ENCODE peak calls at places on chromosomes 5 and 9, in five cellular contexts. One of them, this sample, is unnamed.
A peak's percentile ranks its signal among the peaks of the same experiment; 100 is the strongest.

GRCh38 chr5:179375966-179376365 is 30.7 kb upstream of the ADAMTS2 start:
- DNase-seq in GM23338: no peak
- DNase-seq in NCI-H1048: no peak
- DNase-seq in stimulated activated CD8-positive, alpha-beta memory T cell treated with anti-CD3 and anti-CD28 coated beads, Interleukin-15, amount 100 ng/mL, for 4 hours: no peak
- DNase-seq in occipital lobe: no peak
- DNase-seq in this sample: no peak

GRCh38 chr9:114856942-114857315 is 51.1 kb upstream of the TNFSF15 start:
- DNase-seq in occipital lobe: no peak
- DNase-seq in NCI-H1048: no peak
- DNase-seq in stimulated activated CD8-positive, alpha-beta memory T cell treated with anti-CD3 and anti-CD28 coated beads, Interleukin-15, amount 100 ng/mL, for 4 hours: no peak
- DNase-seq in GM23338: no peak
- DNase-seq in this sample: no peak

GRCh38 chr9:35603506-35603985 is 1.5 kb upstream of the TESK1 start:
- DNase-seq in stimulated activated CD8-positive, alpha-beta memory T cell treated with anti-CD3 and anti-CD28 coated beads, Interleukin-15, amount 100 ng/mL, for 4 hours: no peak
- DNase-seq in occipital lobe: no peak
- DNase-seq in GM23338: peak; percentile 9
- DNase-seq in NCI-H1048: no peak
- DNase-seq in this sample: no peak

GRCh38 chr5:128091579-128091978 is 8.0 kb downstream of the SLC12A2 start:
- DNase-seq in occipital lobe: no peak
- DNase-seq in NCI-H1048: no peak
- DNase-seq in stimulated activated CD8-positive, alpha-beta memory T cell treated with anti-CD3 and anti-CD28 coated beads, Interleukin-15, amount 100 ng/mL, for 4 hours: no peak
- DNase-seq in GM23338: no peak
- DNase-seq in this sample: no peak

GRCh38 chr5:176609724-176610429 is at the start of gene GPRIN1:
- DNase-seq in stimulated activated CD8-positive, alpha-beta memory T cell treated with anti-CD3 and anti-CD28 coated beads, Interleukin-15, amount 100 ng/mL, for 4 hours: peak; percentile 39
- DNase-seq in occipital lobe: peak; percentile 30
- DNase-seq in GM23338: peak; percentile 79
- DNase-seq in NCI-H1048: peak; percentile 39
- DNase-seq in this sample: peak; percentile 63

GRCh38 chr5:170420809-170421412 is 31.7 kb upstream of the KCNMB1 start:
- DNase-seq in GM23338: peak; percentile 89
- DNase-seq in occipital lobe: no peak
- DNase-seq in NCI-H1048: no peak
- DNase-seq in stimulated activated CD8-positive, alpha-beta memory T cell treated with anti-CD3 and anti-CD28 coated beads, Interleukin-15, amount 100 ng/mL, for 4 hours: no peak
- DNase-seq in this sample: peak; percentile 22

GRCh38 chr5:78518365-78519197 is 130.0 kb downstream of the LHFPL2 start:
- DNase-seq in occipital lobe: no peak
- DNase-seq in stimulated activated CD8-positive, alpha-beta memory T cell treated with anti-CD3 and anti-CD28 coated beads, Interleukin-15, amount 100 ng/mL, for 4 hours: no peak
- DNase-seq in NCI-H1048: no peak
- DNase-seq in GM23338: peak; percentile 44
- DNase-seq in this sample: no peak

GRCh38 chr9:134571946-134572914 is 69.4 kb upstream of the COL5A1 start:
- DNase-seq in stimulated activated CD8-positive, alpha-beta memory T cell treated with anti-CD3 and anti-CD28 coated beads, Interleukin-15, amount 100 ng/mL, for 4 hours: no peak
- DNase-seq in NCI-H1048: no peak
- DNase-seq in GM23338: no peak
- DNase-seq in occipital lobe: no peak
- DNase-seq in this sample: no peak

GRCh38 chr5:59562756-59563389 is 330.7 kb downstream of the PDE4D start:
- DNase-seq in stimulated activated CD8-positive, alpha-beta memory T cell treated with anti-CD3 and anti-CD28 coated beads, Interleukin-15, amount 100 ng/mL, for 4 hours: peak; percentile 7
- DNase-seq in NCI-H1048: no peak
- DNase-seq in GM23338: peak; percentile 79
- DNase-seq in occipital lobe: no peak
- DNase-seq in this sample: no peak

GRCh38 chr5:45696206-45696836 is at the start of gene HCN1:
- DNase-seq in NCI-H1048: peak; percentile 47
- DNase-seq in GM23338: peak; percentile 92
- DNase-seq in stimulated activated CD8-positive, alpha-beta memory T cell treated with anti-CD3 and anti-CD28 coated beads, Interleukin-15, amount 100 ng/mL, for 4 hours: no peak
- DNase-seq in occipital lobe: peak; percentile 82
- DNase-seq in this sample: peak; percentile 23